ENCODE peak calls at places on chromosomes 13 and 19, in five cellular contexts. M is prostate gland, V is lower leg skin, J is psoas muscle, I is adipocyte. Y is an unnamed sample.

GRCh38 chr13:64556391-64556790 is 2673.7 kb downstream of the PCDH9 start:
- DNase-seq in M (no peak), V (no peak), J (no peak), I (peak; percentile 80), Y (no peak)

GRCh38 chr19:45231891-45232290 is 13.3 kb downstream of the EXOC3L2 start:
- DNase-seq in M (no peak), V (no peak), J (no peak), I (no peak), Y (no peak)

GRCh38 chr19:294819-295686 is 3.9 kb upstream of the PLPP2 start:
- DNase-seq in M (no peak), V (peak; percentile 89), J (no peak), I (peak; percentile 57), Y (no peak)

GRCh38 chr13:105336706-105337582 is 1198.5 kb downstream of the EFNB2 start:
- DNase-seq in M (no peak), V (no peak), J (no peak), I (peak; percentile 24), Y (no peak)

GRCh38 chr19:52188822-52189744 is 769 bp upstream of the PPP2R1A start:
- DNase-seq in M (peak; percentile 70), V (peak; percentile 100), J (peak; percentile 79), I (peak; percentile 85), Y (peak; percentile 24)

GRCh38 chr13:49683489-49683888 is 7.8 kb downstream of the EBPL start:
- DNase-seq in M (no peak), V (no peak), J (no peak), I (no peak), Y (no peak)

GRCh38 chr13:33797622-33798021 is 20.3 kb upstream of the RFC3 start:
- DNase-seq in M (no peak), V (no peak), J (no peak), I (peak; percentile 52), Y (no peak)

GRCh38 chr19:15373644-15374043 is 5.9 kb downstream of the AKAP8 start:
- DNase-seq in M (no peak), V (no peak), J (no peak), I (no peak), Y (no peak)

GRCh38 chr19:9912551-9913236 is 23.6 kb downstream of the OLFM2 start:
- DNase-seq in M (no peak), V (no peak), J (no peak), I (no peak), Y (no peak)

GRCh38 chr13:32086366-32086765 is 54.8 kb downstream of the FRY start:
- DNase-seq in M (no peak), V (no peak), J (no peak), I (peak; percentile 22), Y (no peak)

GRCh38 chr19:1146858-1147780 is 26.9 kb downstream of the SBNO2 start:
- DNase-seq in M (no peak), V (no peak), J (no peak), I (no peak), Y (no peak)

GRCh38 chr19:1590641-1591397 is 1.8 kb downstream of the MBD3 start:
- DNase-seq in M (no peak), V (no peak), J (no peak), I (peak; percentile 52), Y (no peak)

GRCh38 chr13:102679449-102680132 is 15.3 kb downstream of the METTL21C start:
- DNase-seq in M (no peak), V (no peak), J (no peak), I (no peak), Y (no peak)

GRCh38 chr13:111864566-111864965 is 202.4 kb upstream of the SOX1 start:
- DNase-seq in M (no peak), V (no peak), J (no peak), I (no peak), Y (peak; percentile 54)

GRCh38 chr13:35984776-35985453 is 146.3 kb downstream of the DCLK1 start:
- DNase-seq in M (no peak), V (no peak), J (no peak), I (no peak), Y (no peak)

GRCh38 chr13:81058916-81059290 is 718.0 kb upstream of the SPRY2 start:
- DNase-seq in M (no peak), V (no peak), J (no peak), I (no peak), Y (no peak)

GRCh38 chr19:7679017-7679720 is 1.5 kb upstream of the TRAPPC5 start:
- DNase-seq in M (peak; percentile 17), V (no peak), J (no peak), I (no peak), Y (no peak)

GRCh38 chr13:74251778-74252519 is 117.7 kb upstream of the KLF12 start:
- DNase-seq in M (no peak), V (no peak), J (no peak), I (no peak), Y (no peak)

GRCh38 chr19:45117167-45117594 is 24.2 kb downstream of the PPP1R37 start:
- DNase-seq in M (no peak), V (no peak), J (no peak), I (no peak), Y (no peak)

GRCh38 chr19:47379398-47379938 is 30.4 kb downstream of the DHX34 start:
- DNase-seq in M (no peak), V (no peak), J (no peak), I (no peak), Y (no peak)

GRCh38 chr13:113144255-113144629 is 14.2 kb upstream of the PROZ start:
- DNase-seq in M (no peak), V (no peak), J (no peak), I (no peak), Y (no peak)

GRCh38 chr13:113955691-113956090 is 18.2 kb downstream of the C13orf46 start:
- DNase-seq in M (no peak), V (no peak), J (no peak), I (no peak), Y (no peak)

GRCh38 chr19:8116437-8117293 is 32.7 kb downstream of the FBN3 start:
- DNase-seq in M (no peak), V (no peak), J (no peak), I (no peak), Y (no peak)

GRCh38 chr19:50222691-50223438 is 19.4 kb downstream of the MYH14 start:
- DNase-seq in M (no peak), V (no peak), J (no peak), I (no peak), Y (no peak)

GRCh38 chr19:46900341-46900740 is 39.5 kb downstream of the ARHGAP35 start:
- DNase-seq in M (no peak), V (peak; percentile 36), J (no peak), I (no peak), Y (no peak)

GRCh38 chr13:72782717-72783116 is 784 bp downstream of the PIBF1 start:
- DNase-seq in M (no peak), V (no peak), J (no peak), I (peak; percentile 38), Y (no peak)

DNA sequence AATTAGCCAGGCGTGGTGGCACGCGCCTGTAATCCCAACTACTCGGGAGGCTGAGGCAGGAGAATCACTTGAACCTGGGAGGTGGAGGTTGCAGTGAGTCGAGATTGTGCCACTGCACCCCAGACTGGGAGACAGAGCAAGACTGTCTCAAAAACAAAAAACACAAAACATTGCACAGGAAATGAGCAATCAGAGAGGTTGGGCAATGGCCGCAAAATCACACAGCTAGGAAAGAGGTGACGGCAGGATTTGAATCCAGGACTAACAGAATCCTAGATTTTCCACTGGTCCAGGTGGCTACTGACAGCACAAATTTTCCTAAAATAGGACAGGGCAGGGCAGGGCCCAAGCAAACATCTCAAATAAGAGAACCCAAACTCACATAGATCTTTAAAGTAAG is 23.3 kb downstream of the PTPRS start:
- DNase-seq in M (no peak), V (no peak), J (no peak), I (no peak), Y (no peak)
- H3K4me3 ChIP-seq in M (no peak overlapping the region), V (no peak overlapping the region), J (no peak overlapping the region), I (no peak overlapping the region), Y (no peak overlapping the region)

GRCh38 chr13:40061466-40062450 is 406.3 kb downstream of the COG6 start:
- DNase-seq in M (no peak), V (no peak), J (no peak), I (no peak), Y (no peak)

GRCh38 chr13:40063278-40063698 is 407.8 kb downstream of the COG6 start:
- DNase-seq in M (no peak), V (no peak), J (no peak), I (no peak), Y (no peak)

GRCh38 chr13:40064154-40064713 is 408.8 kb downstream of the COG6 start:
- DNase-seq in M (no peak), V (no peak), J (no peak), I (no peak), Y (no peak)

GRCh38 chr13:40063743-40064142 is 408.3 kb downstream of the COG6 start:
- DNase-seq in M (no peak), V (no peak), J (no peak), I (no peak), Y (no peak)

GRCh38 chr13:40064723-40065122 is 409.3 kb downstream of the COG6 start:
- DNase-seq in M (no peak), V (no peak), J (no peak), I (no peak), Y (peak; percentile 54)
- H3K4me3 ChIP-seq in M (no peak overlapping the region), V (no peak overlapping the region), J (no peak overlapping the region), I (no peak overlapping the region), Y (no peak overlapping the region)

DNA sequence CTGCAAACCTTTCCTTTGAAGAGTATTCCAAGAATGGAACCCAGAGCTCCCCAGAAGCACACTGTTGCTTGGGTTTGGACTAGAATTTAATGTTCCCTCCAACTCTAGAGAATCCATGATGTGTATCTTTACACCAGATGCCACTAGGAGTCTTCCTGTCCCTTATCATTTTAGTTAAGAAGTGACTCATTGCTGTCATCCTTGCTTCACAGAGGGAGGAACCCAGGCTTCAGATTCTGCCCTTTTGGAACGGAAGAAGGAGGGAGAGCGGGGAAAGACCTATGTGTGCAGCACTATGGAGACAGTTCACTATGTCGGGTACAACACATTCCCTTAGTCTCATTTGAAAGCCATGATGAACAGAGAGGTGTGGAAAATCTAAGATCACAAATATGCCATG is 2.1 kb upstream of the ATP12A start:
- DNase-seq in M (no peak), V (peak; percentile 56), J (no peak), I (no peak), Y (no peak)
- H3K4me3 ChIP-seq in M (no peak overlapping the region), V (no peak overlapping the region), J (no peak overlapping the region), I (no peak overlapping the region), Y (no peak overlapping the region)

GRCh38 chr19:33234736-33235135 is 9.1 kb upstream of the SLC7A10 start:
- DNase-seq in M (no peak), V (no peak), J (no peak), I (no peak), Y (no peak)

GRCh38 chr19:33235269-33235995 is 9.8 kb upstream of the SLC7A10 start:
- DNase-seq in M (peak; percentile 69), V (peak; percentile 97), J (peak; percentile 76), I (peak; percentile 88), Y (peak; percentile 83)

GRCh38 chr19:33232656-33233055 is 7.0 kb upstream of the SLC7A10 start:
- DNase-seq in M (no peak), V (no peak), J (no peak), I (no peak), Y (no peak)

GRCh38 chr19:33233056-33233873 is 7.6 kb upstream of the SLC7A10 start:
- DNase-seq in M (no peak), V (no peak), J (no peak), I (no peak), Y (no peak)

DNA sequence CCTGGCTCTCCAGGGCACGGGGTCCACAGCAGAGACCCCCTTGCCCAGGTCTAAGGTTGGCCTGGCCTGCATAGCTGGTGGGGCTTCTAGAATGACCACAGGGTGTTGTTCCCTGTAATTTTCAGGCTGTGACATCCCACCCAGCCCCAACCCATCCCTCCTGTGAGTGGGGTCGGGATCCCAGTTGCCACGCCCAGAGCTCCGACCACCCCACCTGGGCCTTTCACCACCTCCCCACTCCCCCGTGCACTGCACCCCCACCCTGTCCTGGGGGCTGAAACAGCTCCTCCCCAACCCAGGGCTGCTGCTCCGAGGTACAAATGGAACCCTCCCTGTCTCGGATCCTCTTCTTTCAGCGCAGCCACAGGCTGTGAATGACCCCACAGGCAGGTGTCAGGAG is 8.4 kb upstream of the SLC7A10 start:
- DNase-seq in M (no peak), V (no peak), J (no peak), I (no peak), Y (no peak)
- H3K4me3 ChIP-seq in M (no peak overlapping the region), V (no peak overlapping the region), J (no peak overlapping the region), I (no peak overlapping the region), Y (no peak overlapping the region)